ENCODE peak calls at places on chromosome 19, in five cellular contexts. One of them, this sample, is unnamed.

GRCh38 chr19:16326401-16327130 is 1.9 kb downstream of the KLF2 start:
- DNase-seq in HS-5: no peak
- DNase-seq in EL: peak; percentile 16
- DNase-seq in choroid plexus epithelial cell: no peak
- DNase-seq in lower lobe of right lung: peak; percentile 63
- DNase-seq in this sample: peak; percentile 89

GRCh38 chr19:39409886-39410619 is 2.4 kb upstream of the PLEKHG2 start:
- DNase-seq in HS-5: no peak
- DNase-seq in EL: peak; percentile 52
- DNase-seq in choroid plexus epithelial cell: no peak
- DNase-seq in lower lobe of right lung: peak; percentile 90
- DNase-seq in this sample: peak; percentile 95

GRCh38 chr19:49930483-49931011 is 1.2 kb upstream of the NUP62 start:
- DNase-seq in HS-5: no peak
- DNase-seq in EL: peak; percentile 23
- DNase-seq in choroid plexus epithelial cell: no peak
- DNase-seq in lower lobe of right lung: no peak
- DNase-seq in this sample: peak; percentile 86

GRCh38 chr19:49556412-49557398 is 23.7 kb downstream of the NOSIP start:
- DNase-seq in HS-5: no peak
- DNase-seq in EL: no peak
- DNase-seq in choroid plexus epithelial cell: no peak
- DNase-seq in lower lobe of right lung: no peak
- DNase-seq in this sample: no peak

GRCh38 chr19:23790641-23791488 is 32.2 kb upstream of the ZNF681 start:
- DNase-seq in HS-5: no peak
- DNase-seq in EL: no peak
- DNase-seq in choroid plexus epithelial cell: no peak
- DNase-seq in lower lobe of right lung: no peak
- DNase-seq in this sample: no peak

GRCh38 chr19:28420731-28421550 is 792.0 kb downstream of the UQCRFS1 start:
- DNase-seq in HS-5: no peak
- DNase-seq in EL: peak; percentile 56
- DNase-seq in choroid plexus epithelial cell: no peak
- DNase-seq in lower lobe of right lung: no peak
- DNase-seq in this sample: no peak

GRCh38 chr19:17721821-17722220 is 2.5 kb downstream of the MAP1S start:
- DNase-seq in HS-5: no peak
- DNase-seq in EL: peak; percentile 56
- DNase-seq in choroid plexus epithelial cell: peak; percentile 39
- DNase-seq in lower lobe of right lung: peak; percentile 88
- DNase-seq in this sample: no peak

GRCh38 chr19:6374179-6374709 is 1.5 kb downstream of the PSPN start:
- DNase-seq in HS-5: no peak
- DNase-seq in EL: no peak
- DNase-seq in choroid plexus epithelial cell: no peak
- DNase-seq in lower lobe of right lung: no peak
- DNase-seq in this sample: peak; percentile 88

GRCh38 chr19:50906217-50906616 is 5.0 kb downstream of the KLK4 start:
- DNase-seq in HS-5: no peak
- DNase-seq in EL: no peak
- DNase-seq in choroid plexus epithelial cell: peak; percentile 24
- DNase-seq in lower lobe of right lung: no peak
- DNase-seq in this sample: no peak